ENCODE peak calls at places on chromosomes 6 and 20, in seven cellular contexts. L, A, V, N, R, O and J are unnamed samples. For H3K9me3 and H3K36me3, the result is how much of the 10 kb centered on the place peaks cover.

GRCh38 chr20:53914861-53915458 is 155.4 kb downstream of the BCAS1 start:
- DNase-seq in R (no peak), L (no peak), V (peak), N (no peak), O (peak), A (no peak), J (no peak)

GRCh38 chr6:84252140-84252539 is 24.7 kb upstream of the CEP162 start:
- DNase-seq in L (no peak), O (no peak), V (no peak), N (peak), A (peak), R (no peak), J (no peak)

GRCh38 chr6:153698637-153699036 is 340.4 kb upstream of the OPRM1 start:
- DNase-seq in A (no peak), L (no peak), R (no peak), O (no peak), N (no peak), V (no peak), J (no peak)

GRCh38 chr6:16623029-16623653 is 138.1 kb downstream of the ATXN1 start:
- DNase-seq in R (peak), N (peak), A (peak), V (no peak), L (no peak), O (no peak), J (no peak)

GRCh38 chr6:140566706-140567330 is 1192.4 kb upstream of the CITED2 start:
- DNase-seq in N (peak), O (no peak), R (peak), V (no peak), A (peak), L (no peak), J (no peak)

GRCh38 chr6:44855562-44856494 is 468.3 kb downstream of the CDC5L start:
- DNase-seq in A (peak), V (no peak), O (no peak), L (no peak), N (peak), R (peak), J (no peak)

GRCh38 chr6:35302604-35303218 is 5.1 kb downstream of the DEF6 start:
- DNase-seq in L (peak), V (no peak), O (peak), R (peak), N (peak), A (peak), J (no peak)

GRCh38 chr6:22082278-22082677 is 214.6 kb downstream of the PRL start:
- DNase-seq in L (no peak), A (peak), N (peak), V (peak), R (peak), O (no peak), J (no peak)

GRCh38 chr6:153787341-153787606 is 251.8 kb upstream of the OPRM1 start:
- DNase-seq in N (no peak), A (no peak), O (no peak), L (no peak), R (no peak), V (no peak), J (no peak)

GRCh38 chr6:108565893-108566292 is 5.2 kb downstream of the FOXO3 start:
- DNase-seq in V (peak), R (peak), O (peak), N (peak), A (peak), L (peak), J (no peak)

GRCh38 chr20:48803522-48804053 is 24.2 kb downstream of the PREX1 start:
- DNase-seq in V (no peak), L (no peak), R (no peak), O (no peak), A (no peak), N (no peak), J (no peak)

GRCh38 chr6:37365791-37366190 is 12.0 kb downstream of the RNF8 start:
- DNase-seq in N (peak), O (no peak), R (peak), V (no peak), L (no peak), A (peak), J (no peak)

GRCh38 chr6:64249129-64249528 is 613.5 kb downstream of the PHF3 start:
- DNase-seq in O (no peak), R (peak), A (peak), L (no peak), N (no peak), V (no peak), J (no peak)

GRCh38 chr6:43708857-43709653 is 21.5 kb upstream of the MRPS18A start:
- DNase-seq in V (no peak), L (peak), O (no peak), N (peak), R (peak), A (peak), J (no peak)

GRCh38 chr6:16770701-16771569 is 9.7 kb upstream of the ATXN1 start:
- DNase-seq in A (peak), R (peak), L (peak), N (peak), V (peak), O (peak), J (peak)

GRCh38 chr20:36017034-36017951 is 48.9 kb downstream of the CNBD2 start:
- DNase-seq in N (peak), O (no peak), L (peak), A (peak), V (no peak), R (peak), J (no peak)

GRCh38 chr6:89999154-89999553 is 104.9 kb downstream of the GJA10 start:
- DNase-seq in L (peak), A (peak), N (peak), R (peak), O (no peak), V (no peak), J (peak)

GRCh38 chr20:1623501-1624250 is 3.9 kb upstream of the SIRPB1 start:
- DNase-seq in A (no peak), O (no peak), L (no peak), V (no peak), N (no peak), R (no peak), J (no peak)

DNA sequence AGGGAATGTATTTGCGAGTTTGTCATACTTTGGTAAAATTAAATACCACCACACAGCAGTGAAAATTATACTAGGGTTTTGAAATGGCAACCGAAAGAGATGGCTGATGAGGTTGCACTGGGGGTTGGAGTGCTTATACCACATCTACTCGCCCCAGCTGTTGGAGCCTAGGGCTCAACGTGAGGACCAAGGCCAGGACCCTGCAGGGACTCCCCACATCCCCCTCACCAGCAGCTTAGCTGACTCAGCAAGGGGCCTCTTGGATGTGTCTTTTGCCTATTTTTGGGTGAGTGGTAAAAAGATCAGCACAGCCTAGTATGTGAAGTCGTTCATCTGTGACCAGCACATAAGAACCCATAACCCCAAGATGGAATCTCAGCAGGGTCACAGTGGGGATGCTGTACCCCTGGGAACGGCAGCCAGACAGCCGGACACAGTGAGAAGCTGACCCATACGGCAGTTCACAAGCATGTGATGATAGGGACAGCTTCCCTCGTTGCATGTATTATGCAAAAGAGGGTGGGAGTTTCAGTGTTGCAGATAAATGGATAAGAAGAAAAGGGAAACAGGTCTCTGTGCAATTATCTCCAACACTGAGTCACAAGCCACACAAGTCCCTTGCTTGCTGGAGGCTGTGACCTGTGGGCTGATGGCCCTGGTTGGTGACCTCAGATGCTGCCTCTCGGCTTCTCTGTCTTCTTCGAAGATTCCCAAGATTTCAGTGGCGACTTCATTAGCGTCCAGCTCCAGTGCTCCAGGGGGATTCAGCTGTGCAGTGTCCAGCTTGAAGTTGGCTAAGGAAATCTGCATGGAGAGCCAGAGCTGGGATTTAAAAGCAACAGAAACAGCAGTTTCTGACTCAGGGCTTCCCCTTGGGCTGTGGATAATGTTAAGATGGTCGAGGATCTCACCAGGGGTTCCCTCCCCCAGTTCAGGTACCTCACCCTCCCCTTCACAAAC is 20.9 kb upstream of the SPO11 start:
- DNase-seq in N (no peak), R (no peak), O (no peak), V (no peak), A (no peak), L (no peak), J (no peak)
- H3K9me3 ChIP-seq in N (under half), R (under half), O (under half), V (under half), A (under half), L (under half), J (under half)

GRCh38 chr6:158086706-158087518 is 81.2 kb downstream of the SERAC1 start:
- DNase-seq in O (no peak), V (no peak), A (no peak), N (no peak), R (no peak), L (no peak), J (no peak)

GRCh38 chr6:158085261-158086053 is 82.6 kb downstream of the SERAC1 start:
- DNase-seq in N (no peak), V (no peak), L (no peak), O (no peak), R (no peak), A (no peak), J (no peak)

GRCh38 chr6:158083687-158084325 is 84.3 kb downstream of the SERAC1 start:
- DNase-seq in R (no peak), A (no peak), O (no peak), V (no peak), N (no peak), L (no peak), J (no peak)

GRCh38 chr6:158087519-158087867 is 80.6 kb downstream of the SERAC1 start:
- DNase-seq in R (no peak), O (no peak), A (no peak), L (no peak), V (no peak), N (no peak), J (no peak)

DNA sequence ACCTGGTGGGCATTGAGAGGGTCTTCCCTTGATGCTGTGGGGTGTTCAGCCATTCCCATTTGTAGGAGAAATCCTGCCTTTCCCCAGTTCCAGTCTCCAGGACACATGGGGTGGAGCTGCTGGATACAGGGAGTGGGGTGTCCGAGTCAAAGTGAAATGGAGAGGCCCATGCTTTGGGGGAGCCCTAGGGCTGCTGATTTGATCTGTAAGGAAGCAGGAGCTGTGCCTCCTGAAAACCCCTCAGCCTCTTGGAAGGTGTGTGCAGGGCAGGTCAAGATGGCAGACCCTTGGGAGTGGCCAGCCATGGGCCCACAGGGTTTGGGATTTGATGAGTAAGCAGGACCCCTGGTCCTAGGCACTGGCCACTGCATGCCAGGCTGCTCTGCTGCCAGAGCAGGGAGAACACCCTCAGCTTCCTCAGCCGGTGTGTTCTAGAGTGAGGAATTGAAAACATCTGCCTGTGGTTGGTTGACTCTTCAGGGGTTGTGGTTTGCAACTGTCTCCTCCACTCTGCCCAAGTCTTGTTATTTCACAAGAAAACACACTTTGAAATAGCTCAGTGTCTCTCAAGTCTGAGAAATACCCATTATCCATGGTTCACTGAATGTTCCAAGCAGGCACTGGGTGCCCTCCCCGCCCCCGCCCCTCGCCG is 81.9 kb downstream of the SERAC1 start:
- DNase-seq in N (peak), A (peak), V (no peak), L (no peak), R (peak), O (no peak), J (no peak)
- H3K36me3 ChIP-seq in N (half or more), A (under half), V (under half), L (half or more), R (half or more), O (under half), J (under half)

DNA sequence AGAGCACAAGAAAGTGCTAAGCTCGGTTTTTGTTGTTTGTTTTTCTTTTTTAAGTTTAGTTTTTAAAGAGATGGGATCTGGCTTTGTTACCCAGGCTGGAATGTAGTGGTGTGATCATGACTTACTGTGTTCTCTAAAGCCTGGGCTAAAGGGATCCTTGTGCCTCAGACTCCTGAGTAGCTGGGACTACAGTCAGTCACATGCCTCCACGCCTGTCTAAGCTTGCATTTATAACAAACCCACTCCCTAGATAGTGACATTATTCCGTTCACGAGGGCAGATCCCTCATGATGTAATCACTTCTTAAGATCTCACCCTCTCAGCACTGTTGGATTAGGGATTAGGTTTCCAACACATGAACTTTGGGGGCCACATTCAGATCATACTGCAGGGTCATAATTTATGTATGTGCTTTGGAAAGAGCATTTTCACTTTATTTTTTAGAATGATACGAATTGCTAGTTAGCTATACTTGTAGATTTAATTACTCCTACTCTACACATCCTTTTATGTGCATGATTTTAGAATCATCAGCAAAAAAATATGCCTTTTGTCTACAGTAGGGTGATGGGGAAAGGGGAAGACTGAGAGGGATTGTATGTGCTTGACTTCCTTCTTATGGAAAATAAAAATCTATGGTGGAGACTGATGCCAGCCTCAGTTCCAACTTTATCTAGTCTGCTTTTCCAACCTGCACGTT is 167.8 kb downstream of the JARID2 start:
- DNase-seq in O (no peak), L (peak), A (no peak), R (peak), N (no peak), V (no peak), J (no peak)
- H3K9me3 ChIP-seq in O (under half), L (under half), A (under half), R (under half), N (under half), V (under half), J (under half)

GRCh38 chr20:51797357-51798025 is 4.8 kb downstream of the SALL4 start:
- DNase-seq in A (peak), V (no peak), R (peak), O (no peak), N (no peak), L (no peak), J (no peak)

GRCh38 chr20:51792960-51793359 is 9.4 kb downstream of the SALL4 start:
- DNase-seq in R (no peak), N (no peak), V (no peak), L (no peak), O (no peak), A (no peak), J (no peak)

GRCh38 chr20:51800132-51800721 is 2.1 kb downstream of the SALL4 start:
- DNase-seq in N (peak), A (peak), L (peak), V (peak), R (no peak), O (peak), J (peak)

GRCh38 chr20:51799586-51799985 is 2.7 kb downstream of the SALL4 start:
- DNase-seq in V (no peak), L (no peak), N (no peak), O (no peak), R (no peak), A (no peak), J (no peak)

GRCh38 chr20:51796332-51796731 is 6.0 kb downstream of the SALL4 start:
- DNase-seq in L (no peak), V (no peak), N (no peak), A (no peak), R (no peak), O (no peak), J (no peak)
- H3K36me3 ChIP-seq in L (under half), V (under half), N (under half), A (under half), R (under half), O (under half), J (under half)

GRCh38 chr6:61622601-61623000 is 663.4 kb downstream of the KHDRBS2 start:
- DNase-seq in A (no peak), O (no peak), R (no peak), L (no peak), V (no peak), N (no peak), J (no peak)
- H3K9me3 ChIP-seq in A (under half), O (under half), R (under half), L (under half), V (under half), N (under half), J (under half)

DNA sequence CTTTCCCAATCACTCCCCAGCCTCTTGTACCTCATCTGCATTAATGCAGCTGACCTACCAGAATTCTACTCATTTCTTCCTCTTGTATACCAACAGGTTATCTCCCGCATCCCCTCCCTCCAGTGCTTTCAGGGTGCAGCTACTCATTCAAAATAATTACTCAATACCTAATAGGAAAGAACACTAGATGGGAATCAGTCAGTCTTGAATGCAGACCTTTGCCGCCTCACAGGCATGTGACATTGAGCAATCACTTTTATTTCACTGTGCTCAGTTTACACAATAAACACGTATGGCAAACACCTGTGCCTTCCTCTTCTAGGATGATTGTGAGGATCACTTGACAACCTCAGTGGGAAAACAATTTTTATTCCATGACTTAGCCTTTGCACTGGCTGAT is 13.3 kb downstream of the ZSCAN31 start:
- DNase-seq in A (no peak), O (no peak), L (no peak), N (no peak), V (no peak), R (no peak), J (no peak)
- H3K36me3 ChIP-seq in A (under half), O (under half), L (under half), N (under half), V (under half), R (under half), J (under half)

GRCh38 chr6:75207211-75207984 is 1.5 kb upstream of the COL12A1 start:
- DNase-seq in N (peak), O (no peak), R (peak), L (no peak), V (no peak), A (peak), J (no peak)

GRCh38 chr6:75206338-75207210 is 721 bp upstream of the COL12A1 start:
- DNase-seq in N (peak), R (no peak), O (no peak), V (no peak), L (peak), A (peak), J (no peak)

GRCh38 chr6:75204959-75205775 is 686 bp downstream of the COL12A1 start:
- DNase-seq in N (peak), A (peak), R (peak), O (no peak), V (no peak), L (peak), J (no peak)

GRCh38 chr6:75204222-75204958 is 1.5 kb downstream of the COL12A1 start:
- DNase-seq in V (peak), A (peak), L (peak), N (peak), O (no peak), R (peak), J (peak)

DNA sequence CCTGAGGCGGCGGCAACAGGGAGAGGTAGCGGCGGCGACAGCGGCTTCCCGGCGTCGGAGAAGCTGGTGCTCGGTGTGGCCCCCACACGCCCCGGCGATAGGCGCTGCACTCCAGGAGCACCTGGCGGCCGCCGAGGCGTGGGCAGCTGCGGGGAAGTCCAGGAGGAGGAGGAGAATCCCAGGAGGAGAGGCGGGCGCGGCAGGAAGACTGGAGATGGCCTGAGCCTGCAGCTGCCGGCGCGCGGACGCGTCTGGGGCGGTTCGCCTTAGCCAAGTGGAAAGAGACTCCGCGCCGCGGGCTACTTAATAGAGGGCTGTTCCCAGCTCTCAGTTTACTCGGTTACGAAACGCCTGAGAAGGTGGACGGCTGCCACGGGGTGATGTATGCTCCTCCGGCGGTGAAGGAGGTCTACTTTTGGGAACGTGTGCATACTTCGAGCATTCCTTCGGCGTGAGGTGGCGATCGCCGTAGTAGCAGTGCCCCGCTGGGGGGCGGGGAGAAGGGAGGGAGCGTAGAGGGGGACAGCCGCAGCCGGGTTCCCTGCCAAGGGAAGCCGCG is at the start of gene COL12A1:
- DNase-seq in L (peak), V (no peak), A (peak), R (peak), O (no peak), N (peak), J (peak)
- H3K9me3 ChIP-seq in L (under half), V (under half), A (under half), R (under half), O (under half), N (under half), J (under half)

GRCh38 chr20:63191400-63191799 is 24.5 kb downstream of the YTHDF1 start:
- DNase-seq in L (peak), V (no peak), R (peak), O (no peak), A (no peak), N (no peak), J (peak)
- H3K36me3 ChIP-seq in L (under half), V (under half), R (under half), O (under half), A (under half), N (under half), J (under half)